ENCODE peak calls at places on chromosome 13, in four cellular contexts. A is endothelial cell of umbilical vein, L is esophagus squamous epithelium, O is IMR-90. P is an unnamed sample.

GRCh38 chr13:114121496-114122466 is 10.6 kb downstream of the RASA3 start:
- DNase-seq in A (no peak), L (no peak), O (no peak), P (no peak)

GRCh38 chr13:60402022-60402421 is 5.0 kb downstream of the TDRD3 start:
- DNase-seq in A (no peak), L (no peak), O (peak; percentile 5), P (no peak)

GRCh38 chr13:34360702-34361101 is 542.8 kb downstream of the RFC3 start:
- DNase-seq in A (no peak), L (no peak), O (no peak), P (no peak)

GRCh38 chr13:21957833-21958232 is 287.0 kb downstream of the FGF9 start:
- DNase-seq in A (no peak), L (no peak), O (peak; percentile 75), P (no peak)

GRCh38 chr13:34931572-34931971 is 10.5 kb upstream of the NBEA start:
- DNase-seq in A (no peak), L (no peak), O (peak; percentile 3), P (no peak)

GRCh38 chr13:98798849-98799645 is 46.6 kb upstream of the SLC15A1 start:
- DNase-seq in A (no peak), L (no peak), O (peak; percentile 61), P (no peak)

GRCh38 chr13:93309886-93310520 is 83.4 kb downstream of the GPC6 start:
- DNase-seq in A (no peak), L (no peak), O (peak; percentile 51), P (no peak)

GRCh38 chr13:35554972-35555623 is 78.6 kb upstream of the MAB21L1 start:
- DNase-seq in A (peak; percentile 57), L (no peak), O (no peak), P (no peak)

GRCh38 chr13:98802999-98803666 is 50.7 kb upstream of the SLC15A1 start:
- DNase-seq in A (no peak), L (no peak), O (no peak), P (no peak)

GRCh38 chr13:96119921-96120320 is 30.0 kb downstream of the HS6ST3 start:
- DNase-seq in A (no peak), L (no peak), O (no peak), P (no peak)

GRCh38 chr13:112970552-112971287 is 1.7 kb downstream of the MCF2L start:
- DNase-seq in A (no peak), L (no peak), O (no peak), P (peak; percentile 48)

GRCh38 chr13:20001351-20001750 is 42.8 kb downstream of the ZMYM2 start:
- DNase-seq in A (no peak), L (no peak), O (peak; percentile 21), P (no peak)

GRCh38 chr13:95535243-95535642 is 17.3 kb upstream of the CLDN10 start:
- DNase-seq in A (peak; percentile 94), L (no peak), O (peak; percentile 73), P (no peak)

GRCh38 chr13:37132211-37132610 is 26.7 kb upstream of the CSNK1A1L start:
- DNase-seq in A (no peak), L (no peak), O (no peak), P (no peak)

GRCh38 chr13:49057176-49057575 is 81.5 kb downstream of the FNDC3A start:
- DNase-seq in A (no peak), L (no peak), O (no peak), P (no peak)

GRCh38 chr13:102191951-102192461 is 209.8 kb downstream of the FGF14 start:
- DNase-seq in A (peak; percentile 4), L (no peak), O (peak; percentile 62), P (no peak)

GRCh38 chr13:109275848-109276247 is 510.5 kb downstream of the IRS2 start:
- DNase-seq in A (no peak), L (no peak), O (no peak), P (no peak)

GRCh38 chr13:113981201-113981605 is 7.3 kb upstream of the C13orf46 start:
- DNase-seq in A (no peak), L (no peak), O (no peak), P (no peak)

GRCh38 chr13:46810440-46810839 is 13.5 kb upstream of the ESD start:
- DNase-seq in A (no peak), L (no peak), O (no peak), P (no peak)

GRCh38 chr13:65499251-65499650 is 1730.9 kb downstream of the PCDH9 start:
- DNase-seq in A (no peak), L (no peak), O (no peak), P (no peak)

GRCh38 chr13:52615817-52616216 is 26.4 kb upstream of the HNRNPA1L2 start:
- DNase-seq in A (no peak), L (no peak), O (no peak), P (no peak)

GRCh38 chr13:44989941-44990340 is 603 bp downstream of the GPALPP1 start:
- DNase-seq in A (no peak), L (no peak), O (no peak), P (no peak)

GRCh38 chr13:44989071-44989889 is at the start of the genes GPALPP1 and NUFIP1:
- DNase-seq in A (peak; percentile 94), L (peak; percentile 60), O (peak; percentile 95), P (peak; percentile 92)
- TF ChIP-seq POLR2A in A (peak; percentile 75), L (no peak), O (peak; percentile 86), P (peak; percentile 50)

DNA sequence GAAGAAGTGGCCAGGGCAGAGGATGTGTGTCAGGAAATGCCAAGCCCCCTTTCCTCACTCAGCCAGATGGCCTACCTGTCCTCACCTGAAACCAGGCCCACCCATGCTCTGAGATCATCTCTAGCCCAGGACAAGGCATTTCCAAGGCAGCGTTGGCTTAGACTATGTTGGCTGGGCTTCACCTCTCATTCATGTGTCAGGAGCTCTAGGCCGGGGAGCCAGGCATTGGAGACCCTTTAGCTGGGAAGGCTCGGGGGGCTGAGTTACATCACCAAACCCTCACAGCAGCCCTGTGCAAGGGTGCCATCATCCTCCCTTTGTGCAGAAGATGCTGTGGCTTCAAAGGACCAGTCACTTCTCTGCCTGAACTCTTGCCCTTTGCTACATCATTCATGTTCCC is 40.0 kb downstream of the COL4A2 start:
- DNase-seq in A (no peak), L (no peak), O (no peak), P (no peak)
- H3K4me1 ChIP-seq in A (peaks cover 40% of the 10 kb centered on the region), L (peaks cover 24% of the 10 kb centered on the region), O (peaks cover 26% of the 10 kb centered on the region), P (peaks cover 10% of the 10 kb centered on the region)

GRCh38 chr13:76470991-76471390 is 415.2 kb downstream of the KCTD12 start:
- DNase-seq in A (no peak), L (no peak), O (no peak), P (no peak)

GRCh38 chr13:76474356-76474755 is 411.8 kb downstream of the KCTD12 start:
- DNase-seq in A (peak; percentile 31), L (no peak), O (no peak), P (no peak)

GRCh38 chr13:76472916-76473315 is 413.3 kb downstream of the KCTD12 start:
- DNase-seq in A (peak; percentile 53), L (no peak), O (no peak), P (no peak)

GRCh38 chr13:76471486-76471885 is 414.7 kb downstream of the KCTD12 start:
- DNase-seq in A (no peak), L (no peak), O (no peak), P (no peak)

GRCh38 chr13:76473552-76474134 is 412.6 kb downstream of the KCTD12 start:
- DNase-seq in A (peak; percentile 85), L (no peak), O (peak; percentile 80), P (peak; percentile 55)
- TF ChIP-seq POLR2A in A (no peak), L (no peak), O (peak; percentile 44), P (no peak)

GRCh38 chr13:44355643-44356042 is 18.0 kb upstream of the SERP2 start:
- DNase-seq in A (peak; percentile 18), L (no peak), O (no peak), P (no peak)
- H3K4me1 ChIP-seq in A (peaks cover 4% of the 10 kb centered on the region), L (no peaks in the 10 kb centered on the region), O (no peaks in the 10 kb centered on the region), P (no peaks in the 10 kb centered on the region)

GRCh38 chr13:27174766-27175455 is 3.3 kb upstream of the USP12 start:
- DNase-seq in A (no peak), L (no peak), O (peak; percentile 48), P (no peak)
- TF ChIP-seq POLR2A in A (no peak), L (no peak), O (no peak), P (no peak)

DNA sequence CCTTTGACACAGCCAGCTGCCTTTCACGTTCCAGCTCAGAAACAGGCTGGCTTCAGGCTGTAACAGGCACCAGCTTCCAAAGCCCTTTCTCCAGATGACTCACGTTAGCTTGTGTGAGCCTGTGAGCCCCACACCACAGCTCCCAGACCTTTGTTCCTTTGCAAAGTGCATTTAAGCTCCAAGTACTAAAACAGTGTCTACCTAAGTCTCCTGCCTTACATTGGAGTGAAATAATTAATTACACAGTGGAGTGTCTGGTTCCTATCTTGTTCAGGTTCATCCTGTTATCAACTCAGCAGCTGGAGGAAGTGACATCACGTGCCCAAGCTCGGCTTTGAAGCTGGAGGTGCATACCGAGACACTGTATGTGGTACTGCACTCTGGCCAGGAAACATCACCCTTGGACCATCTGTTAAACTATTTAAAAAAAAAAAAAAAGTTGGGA is 475.8 kb downstream of the FOXO1 start:
- DNase-seq in A (peak; percentile 89), L (peak; percentile 19), O (peak; percentile 12), P (peak; percentile 54)
- H3K4me1 ChIP-seq in A (peaks cover 53% of the 10 kb centered on the region), L (peaks cover 47% of the 10 kb centered on the region), O (no peaks in the 10 kb centered on the region), P (peaks cover 8% of the 10 kb centered on the region)

DNA sequence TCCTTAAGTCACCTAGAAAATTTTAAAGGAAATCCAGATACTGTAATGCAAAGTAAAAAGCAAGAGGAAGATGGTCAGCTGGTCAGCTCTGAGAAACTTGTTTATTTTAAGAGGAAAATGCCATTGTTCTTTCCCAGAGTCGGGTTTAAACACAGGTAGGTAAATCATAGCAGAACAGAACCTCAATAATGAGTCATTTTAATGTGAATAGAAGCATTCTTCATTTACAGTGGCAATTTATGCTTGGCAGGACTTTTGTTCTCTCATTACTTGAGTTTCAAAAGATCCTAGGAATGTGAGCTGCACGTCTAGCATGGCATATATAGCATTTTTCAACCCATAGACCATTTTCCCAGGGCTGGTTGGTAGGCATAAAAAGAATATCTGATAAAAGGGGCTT is 132.3 kb downstream of the LIG4 start:
- DNase-seq in A (peak; percentile 1), L (no peak), O (no peak), P (no peak)
- TF ChIP-seq POLR2A in A (no peak), L (no peak), O (no peak), P (no peak)

GRCh38 chr13:110314516-110315245 is 7.6 kb downstream of the COL4A2 start:
- DNase-seq in A (no peak), L (no peak), O (no peak), P (no peak)

GRCh38 chr13:110317496-110318195 is 10.6 kb downstream of the COL4A2 start:
- DNase-seq in A (no peak), L (no peak), O (no peak), P (no peak)

GRCh38 chr13:110317093-110317492 is 10.0 kb downstream of the COL4A2 start:
- DNase-seq in A (no peak), L (no peak), O (no peak), P (no peak)

GRCh38 chr13:110318920-110319319 is 11.8 kb downstream of the COL4A2 start:
- DNase-seq in A (no peak), L (no peak), O (no peak), P (no peak)

GRCh38 chr13:110316196-110316595 is 9.1 kb downstream of the COL4A2 start:
- DNase-seq in A (no peak), L (no peak), O (no peak), P (no peak)
- H3K4me1 ChIP-seq in A (peaks cover 32% of the 10 kb centered on the region), L (peaks cover 13% of the 10 kb centered on the region), O (peaks cover 24% of the 10 kb centered on the region), P (peaks cover 22% of the 10 kb centered on the region)